ENCODE peak calls at places on chromosomes 2 and 18, in four cellular contexts. O is K562, P is HEK293T, F is IMR-90. D is an unnamed sample.

GRCh38 chr2:44233450-44234128 is 41.7 kb upstream of the SLC3A1 start:
- DNase-seq in P (no peak), F (peak), O (no peak), D (no peak)

GRCh38 chr18:45645610-45646009 is 30.3 kb downstream of the SLC14A2 start:
- DNase-seq in P (no peak), F (no peak), O (no peak), D (no peak)

GRCh38 chr18:652131-652530 is 5.3 kb upstream of the TYMS start:
- DNase-seq in O (no peak), F (no peak), P (no peak), D (no peak)

GRCh38 chr2:195575879-195576391 is 81.1 kb upstream of the SLC39A10 start:
- DNase-seq in F (peak), O (peak), P (no peak), D (no peak)

GRCh38 chr2:138356178-138356577 is 145.4 kb upstream of the SPOPL start:
- DNase-seq in P (no peak), F (peak), O (no peak), D (no peak)

GRCh38 chr2:37843554-37843953 is 81.5 kb upstream of the RMDN2 start:
- DNase-seq in O (no peak), P (no peak), F (peak), D (no peak)

GRCh38 chr2:118014492-118014824 is 588 bp upstream of the CCDC93 start:
- DNase-seq in P (no peak), O (no peak), F (no peak), D (no peak)

GRCh38 chr2:106816974-106817373 is 69.0 kb downstream of the ST6GAL2 start:
- DNase-seq in F (no peak), O (no peak), P (no peak), D (no peak)

GRCh38 chr18:21163647-21164625 is 52.3 kb upstream of the ROCK1 start:
- DNase-seq in O (no peak), P (no peak), F (peak), D (no peak)

GRCh38 chr2:62354771-62355550 is 151.0 kb downstream of the TMEM17 start:
- DNase-seq in P (no peak), O (no peak), F (no peak), D (no peak)

GRCh38 chr2:118013724-118014491 is at the start of gene CCDC93:
- DNase-seq in O (peak), F (peak), P (peak), D (peak)

GRCh38 chr2:226583715-226584114 is 215.9 kb downstream of the IRS1 start:
- DNase-seq in P (no peak), O (no peak), F (peak), D (no peak)

GRCh38 chr2:234029150-234029733 is 21.3 kb upstream of the SPP2 start:
- DNase-seq in P (no peak), O (no peak), F (peak), D (no peak)
- TF ChIP-seq BHLHE40 in P (no peak), O (no peak), F (no peak), D (no peak)

DNA sequence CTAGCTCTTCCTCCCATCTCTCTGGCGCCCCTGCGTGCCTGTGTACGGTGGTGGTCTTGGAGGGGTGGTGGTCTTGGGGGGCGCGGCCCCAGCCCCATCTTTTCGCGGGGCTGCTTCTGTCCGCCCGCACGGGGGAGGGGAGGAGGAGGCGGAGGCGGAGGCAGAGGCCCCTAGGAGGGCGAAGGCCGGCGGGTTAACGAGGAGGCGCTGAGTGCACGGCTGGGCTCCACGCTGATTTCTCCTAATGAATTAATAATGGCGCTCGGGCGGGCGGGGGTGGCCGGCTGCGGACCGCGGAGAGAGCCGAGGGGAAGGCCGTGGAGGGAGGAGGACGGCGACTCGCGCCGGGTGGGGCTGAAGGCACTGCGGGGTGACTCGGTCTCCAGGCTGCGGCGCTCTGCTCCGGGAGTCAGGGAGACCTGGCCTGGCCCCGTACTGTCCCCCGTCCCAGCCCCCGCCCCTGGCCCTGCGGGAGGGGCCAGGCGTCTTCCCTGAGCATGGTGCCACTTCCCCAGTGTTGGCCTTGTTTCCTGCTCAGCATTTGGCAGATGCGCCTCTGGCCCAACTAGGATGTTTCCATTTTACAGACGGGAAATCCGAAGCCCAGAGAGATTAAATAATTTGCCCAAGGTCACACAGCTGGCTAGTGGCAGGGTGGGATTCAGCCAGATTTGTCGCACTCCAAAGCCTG is 6.0 kb downstream of the GAREM2 start:
- DNase-seq in F (no peak), P (no peak), O (peak), D (no peak)
- TF ChIP-seq BHLHE40 in F (no peak), P (no peak), O (no peak), D (no peak)

GRCh38 chr2:69617744-69618143 is 25.8 kb downstream of the AAK1 start:
- DNase-seq in F (no peak), O (peak), P (no peak), D (no peak)
- TF ChIP-seq BHLHE40 in F (no peak), O (no peak), P (no peak), D (no peak)

GRCh38 chr18:12325726-12326245 is 17.7 kb downstream of the TUBB6 start:
- DNase-seq in F (no peak), P (no peak), O (no peak), D (no peak)
- TF ChIP-seq BHLHE40 in F (no peak), P (no peak), O (no peak), D (no peak)

DNA sequence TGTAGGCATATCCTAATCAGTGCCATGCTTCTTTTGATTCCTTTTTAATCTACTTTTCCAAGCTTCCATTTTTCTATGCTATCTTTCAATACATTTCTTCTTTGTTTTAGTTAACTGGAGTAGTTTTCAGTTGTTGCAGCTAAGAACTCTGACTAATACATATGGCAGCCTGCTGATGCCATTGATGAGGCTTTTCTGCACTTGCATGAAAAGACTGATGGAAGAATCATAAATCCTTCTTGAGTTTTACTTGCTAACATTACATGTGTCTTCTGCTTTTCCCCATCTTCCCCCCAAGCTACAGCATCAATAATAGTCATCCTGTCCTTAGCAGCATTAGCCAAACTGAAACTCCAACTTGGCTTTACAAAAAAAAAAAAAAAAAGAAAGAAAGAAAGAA is 203.3 kb downstream of the LRP1B start:
- DNase-seq in P (no peak), O (no peak), F (peak), D (no peak)
- TF ChIP-seq BHLHE40 in P (no peak), O (no peak), F (no peak), D (no peak)

GRCh38 chr2:27077231-27077630 is 1.2 kb upstream of the EMILIN1 start:
- DNase-seq in F (no peak), O (no peak), P (no peak), D (no peak)

GRCh38 chr2:27080140-27080469 is 1.7 kb downstream of the EMILIN1 start:
- DNase-seq in P (no peak), O (no peak), F (no peak), D (no peak)

GRCh38 chr2:27080603-27080938 is 2.2 kb downstream of the EMILIN1 start:
- DNase-seq in F (no peak), P (no peak), O (no peak), D (no peak)

GRCh38 chr2:27078267-27079194 is at the start of gene EMILIN1:
- DNase-seq in O (no peak), P (no peak), F (peak), D (no peak)

DNA sequence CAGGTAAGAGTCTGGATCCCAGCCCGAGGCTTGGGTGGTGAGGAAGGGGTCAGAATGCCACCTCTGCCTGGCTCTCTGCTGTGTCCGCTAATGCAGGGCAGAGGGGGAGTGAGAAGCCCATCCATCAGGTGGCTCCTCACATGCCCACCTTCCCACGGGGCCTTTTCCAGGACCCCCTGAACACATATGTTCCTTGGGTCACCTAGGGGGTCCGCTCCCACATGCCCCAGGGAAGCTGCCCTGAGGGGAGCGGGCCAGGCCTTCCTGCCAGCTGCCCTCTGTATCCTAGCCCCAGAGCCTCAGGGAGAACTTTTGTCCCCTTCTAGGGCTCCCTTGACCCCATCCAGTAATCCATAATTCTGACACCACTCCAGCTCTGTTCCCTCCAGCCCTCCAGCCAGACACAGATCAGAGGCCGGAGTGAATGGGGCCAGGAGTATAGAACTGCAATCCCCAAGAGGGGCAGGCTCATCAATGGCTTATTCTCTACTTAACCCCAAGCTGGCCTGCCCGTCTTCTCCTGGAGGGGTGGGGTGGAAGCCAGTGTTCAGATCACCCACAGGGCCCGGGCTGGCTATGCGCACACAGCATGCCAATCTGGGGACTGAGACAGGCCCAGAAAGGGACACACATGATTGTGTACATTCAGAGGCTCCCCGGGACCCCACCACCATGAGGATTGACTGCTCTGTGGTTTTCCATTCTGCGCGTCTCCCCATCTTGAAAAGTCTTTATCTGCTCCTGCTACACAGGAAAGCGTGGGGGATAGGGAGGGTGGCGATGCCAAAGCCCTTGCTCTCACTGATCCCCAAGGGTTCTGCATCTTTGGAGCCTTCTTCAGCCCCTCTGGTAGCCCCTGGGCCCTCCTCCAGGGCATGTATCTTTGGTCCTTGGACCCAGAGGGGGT is 1.1 kb downstream of the EMILIN1 start:
- DNase-seq in O (no peak), P (no peak), F (no peak), D (no peak)
- TF ChIP-seq BHLHE40 in O (no peak), P (no peak), F (no peak), D (no peak)

DNA sequence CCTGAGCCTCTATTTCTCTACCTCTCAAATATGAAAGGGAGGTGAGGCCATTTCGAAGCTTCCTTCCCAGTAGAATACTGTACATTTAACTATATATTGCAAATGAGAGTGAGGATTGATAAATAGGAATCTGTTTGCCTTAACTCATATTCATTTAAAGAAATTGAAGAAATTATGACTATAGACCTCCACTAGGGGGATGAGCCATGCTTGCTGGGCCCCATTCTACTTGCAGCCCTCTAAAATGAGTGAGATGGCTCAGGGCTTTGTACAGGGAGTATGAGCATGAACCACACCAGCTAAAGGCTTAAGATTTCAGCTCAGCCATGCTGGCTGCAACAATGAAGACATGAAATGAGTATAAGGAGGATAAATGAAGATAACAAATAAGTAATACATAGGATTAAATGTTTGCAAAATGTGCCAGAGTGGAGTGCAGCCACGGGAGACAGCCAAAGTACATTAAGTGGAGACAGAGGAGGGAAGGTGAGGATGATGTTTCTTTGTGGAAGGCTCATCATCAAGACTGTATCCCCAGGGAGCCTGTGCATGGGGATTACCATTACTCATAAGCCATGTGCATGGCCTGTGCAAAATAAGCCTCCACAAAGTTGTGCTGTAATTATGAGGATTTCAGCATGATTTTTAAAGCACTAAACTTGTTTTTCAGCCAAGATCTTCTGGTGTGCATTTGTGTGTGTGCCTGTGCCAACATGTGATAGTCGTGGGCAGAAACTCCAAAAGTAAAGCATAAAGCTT is 300.8 kb downstream of the CNTNAP5 start:
- DNase-seq in O (no peak), F (no peak), P (peak), D (no peak)
- TF ChIP-seq BHLHE40 in O (no peak), F (no peak), P (no peak), D (no peak)

GRCh38 chr2:215280326-215280725 is 31.5 kb upstream of the ATIC start:
- DNase-seq in F (no peak), O (no peak), P (no peak), D (peak)
- TF ChIP-seq BHLHE40 in F (no peak), O (no peak), P (no peak), D (no peak)

D was measured in GM12878.